ENCODE peak calls at places on chromosome 5, in nine cellular contexts. A is HCT116; J is psoas muscle; R is BE2C; W is mucosa of descending colon; Z is GM10248; G is epithelial cell of esophagus; L is CD8-positive, alpha-beta T cell; C is fibroblast of lung. M is an unnamed sample.

GRCh38 chr5:392431-392988 is 50.5 kb upstream of the EXOC3 start:
- DNase-seq in A (peak), J (no peak), R (no peak), W (peak), Z (peak), G (no peak), L (peak), C (no peak), M (peak)

GRCh38 chr5:135203593-135204036 is 169.6 kb upstream of the PITX1 start:
- DNase-seq in A (no peak), J (no peak), R (no peak), W (no peak), Z (no peak), G (peak), L (no peak), C (no peak), M (no peak)

GRCh38 chr5:173290477-173291131 is 37.6 kb downstream of the STC2 start:
- DNase-seq in A (no peak), J (no peak), R (peak), W (no peak), Z (no peak), G (no peak), L (no peak), C (peak), M (no peak)

GRCh38 chr5:62720036-62720441 is 141.4 kb downstream of the LRRC70 start:
- DNase-seq in A (peak), J (no peak), R (peak), W (peak), Z (peak), G (peak), L (no peak), C (peak), M (peak)

GRCh38 chr5:95530441-95530840 is 24.3 kb downstream of the SKIC3 start:
- DNase-seq in A (no peak), J (no peak), R (no peak), W (no peak), Z (no peak), G (peak), L (no peak), C (peak), M (no peak)

GRCh38 chr5:74257645-74258328 is 382.7 kb downstream of the ENC1 start:
- DNase-seq in A (no peak), J (peak), R (no peak), W (peak), Z (no peak), G (peak), L (no peak), C (peak), M (no peak)

GRCh38 chr5:89337-90286 is 2.4 kb upstream of the PLEKHG4B start:
- DNase-seq in A (no peak), J (no peak), R (no peak), W (no peak), Z (no peak), G (no peak), L (no peak), C (no peak), M (no peak)

GRCh38 chr5:96256795-96257470 is 176.1 kb downstream of the PCSK1 start:
- DNase-seq in A (peak), J (peak), R (peak), W (peak), Z (no peak), G (peak), L (no peak), C (peak), M (peak)

GRCh38 chr5:151620463-151620844 is 29.3 kb upstream of the FAT2 start:
- DNase-seq in A (no peak), J (no peak), R (no peak), W (no peak), Z (no peak), G (peak), L (no peak), C (no peak), M (no peak)

GRCh38 chr5:163916376-163916775 is 411.0 kb downstream of the MAT2B start:
- DNase-seq in A (no peak), J (no peak), R (no peak), W (peak), Z (peak), G (no peak), L (no peak), C (peak), M (peak)

GRCh38 chr5:69167488-69167845 is 517 bp downstream of the CCNB1 start:
- DNase-seq in A (no peak), J (no peak), R (no peak), W (no peak), Z (peak), G (peak), L (no peak), C (peak), M (peak)

GRCh38 chr5:69170969-69171368 is 4.0 kb downstream of the CCNB1 start:
- DNase-seq in A (no peak), J (no peak), R (no peak), W (no peak), Z (no peak), G (no peak), L (no peak), C (no peak), M (no peak)

DNA sequence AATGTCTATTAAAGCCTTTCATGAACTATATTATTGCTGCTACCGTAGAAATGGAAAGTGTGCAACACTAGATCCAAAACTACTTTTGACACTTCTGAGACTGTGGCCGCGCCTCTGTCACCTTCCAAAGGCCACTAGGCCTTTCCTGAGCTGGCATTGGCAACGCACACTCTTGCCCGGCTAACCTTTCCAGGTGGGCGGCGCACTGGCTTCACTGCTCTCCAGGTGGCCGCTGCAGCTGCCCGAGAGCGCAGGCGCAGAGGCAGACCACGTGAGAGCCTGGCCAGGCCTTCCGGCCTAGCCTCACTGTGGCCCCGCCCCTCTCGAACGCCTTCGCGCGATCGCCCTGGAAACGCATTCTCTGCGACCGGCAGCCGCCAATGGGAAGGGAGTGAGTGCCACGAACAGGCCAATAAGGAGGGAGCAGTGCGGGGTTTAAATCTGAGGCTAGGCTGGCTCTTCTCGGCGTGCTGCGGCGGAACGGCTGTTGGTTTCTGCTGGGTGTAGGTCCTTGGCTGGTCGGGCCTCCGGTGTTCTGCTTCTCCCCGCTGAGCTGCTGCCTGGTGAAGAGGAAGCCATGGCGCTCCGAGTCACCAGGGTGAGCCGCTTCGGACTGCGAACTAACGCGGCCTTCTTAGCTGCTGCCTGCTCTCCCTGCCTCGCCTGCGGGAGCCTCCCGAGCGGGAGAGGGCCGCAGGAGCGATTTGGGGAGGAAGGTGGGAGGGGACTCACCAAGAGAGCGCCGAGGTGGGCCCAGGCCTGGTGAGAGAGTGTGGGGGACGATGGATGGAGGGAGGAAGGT is at the start of gene CCNB1:
- DNase-seq in A (peak), J (peak), R (peak), W (peak), Z (peak), G (peak), L (peak), C (peak), M (peak)
- TF ChIP-seq CTCF in A (no peak), J (no peak), R (no peak), W (no peak), Z (no peak), G (no peak), L (no peak), C (no peak), M (no peak)

DNA sequence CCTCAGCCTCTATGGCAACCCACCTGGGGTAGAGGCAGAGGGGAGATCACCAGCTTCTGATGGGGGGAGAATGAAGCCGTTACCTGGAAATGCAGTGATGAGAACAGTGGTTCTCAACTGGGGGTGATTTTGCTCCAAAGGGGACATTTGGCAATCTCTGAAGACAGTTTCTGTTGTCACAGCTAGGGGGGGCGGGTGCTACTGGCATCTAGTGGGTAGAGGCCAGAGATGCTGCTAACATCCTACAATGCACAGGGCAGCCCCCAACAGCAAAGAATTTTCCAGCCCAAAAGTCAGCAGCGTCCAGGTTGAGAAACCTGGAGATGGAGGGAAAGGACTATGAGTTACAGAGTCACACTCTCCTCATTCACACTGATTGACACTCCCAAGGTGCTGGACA is 84.5 kb downstream of the FGF1 start:
- DNase-seq in A (no peak), J (no peak), R (peak), W (no peak), Z (no peak), G (no peak), L (no peak), C (no peak), M (no peak)
- TF ChIP-seq CTCF in A (peak), J (no peak), R (peak), W (no peak), Z (no peak), G (no peak), L (no peak), C (no peak), M (no peak)

DNA sequence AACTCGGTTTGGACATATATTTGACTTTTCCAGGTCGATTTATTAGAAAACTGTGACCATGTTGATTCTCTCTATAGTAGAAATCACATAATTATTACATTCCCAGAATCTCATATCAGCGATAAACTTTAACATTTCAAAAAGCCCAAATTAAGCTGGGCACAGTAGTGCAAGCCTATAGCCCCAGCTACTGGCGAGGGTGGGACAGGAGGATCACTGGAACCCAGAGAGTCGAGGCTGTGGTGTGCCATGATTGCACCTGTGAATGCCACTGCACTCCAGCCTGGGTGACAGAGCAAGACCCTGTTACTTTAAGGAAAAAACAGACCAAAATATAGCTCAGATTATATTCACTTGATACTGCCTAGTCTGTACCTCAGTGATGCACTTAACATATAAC is 128.9 kb downstream of the CPLANE1 start:
- DNase-seq in A (no peak), J (no peak), R (no peak), W (no peak), Z (no peak), G (no peak), L (no peak), C (no peak), M (no peak)
- TF ChIP-seq CTCF in A (no peak), J (no peak), R (no peak), W (no peak), Z (peak), G (no peak), L (no peak), C (no peak), M (peak)

GRCh38 chr5:167263185-167263584 is 1028.3 kb upstream of the WWC1 start:
- DNase-seq in A (no peak), J (no peak), R (no peak), W (no peak), Z (no peak), G (no peak), L (no peak), C (no peak), M (no peak)

GRCh38 chr5:167255931-167256330 is 1035.5 kb upstream of the WWC1 start:
- DNase-seq in A (no peak), J (no peak), R (no peak), W (no peak), Z (no peak), G (peak), L (no peak), C (no peak), M (no peak)

DNA sequence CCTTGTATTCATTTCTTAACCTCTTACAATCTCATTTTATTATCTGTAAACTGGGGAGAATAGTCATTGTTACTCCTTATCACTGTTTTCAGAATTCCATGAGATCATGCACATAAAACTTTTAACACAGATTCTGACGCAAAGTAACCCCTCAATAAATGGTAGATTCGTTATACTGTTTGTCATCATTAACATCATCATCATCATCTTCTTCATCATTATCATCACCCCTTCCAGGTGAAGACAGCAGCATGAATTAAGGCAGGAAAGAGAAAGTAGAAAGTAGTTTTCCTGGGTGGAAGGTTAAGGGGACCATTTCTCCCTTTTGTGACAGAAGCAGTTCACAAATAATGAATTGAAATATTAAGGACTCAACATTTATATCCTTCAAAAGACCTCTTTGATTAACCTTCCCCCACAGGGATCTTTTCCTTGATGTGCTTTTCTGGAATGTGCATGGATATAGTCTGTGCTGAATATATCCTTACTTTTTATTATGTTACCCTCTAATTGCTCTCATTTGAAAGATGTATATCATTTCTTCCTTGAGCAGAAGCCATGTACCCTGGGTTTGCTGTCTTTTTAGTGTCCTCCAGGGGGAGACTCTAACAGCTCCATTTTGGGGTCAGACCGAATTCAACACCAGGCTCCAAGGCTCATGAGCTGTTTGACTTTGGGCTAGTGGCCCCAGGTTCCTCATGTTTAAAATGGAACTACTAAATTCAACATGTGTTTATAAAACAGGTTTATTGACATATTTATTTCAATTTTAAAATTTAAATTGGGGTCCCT is 1029.9 kb upstream of the WWC1 start:
- DNase-seq in A (no peak), J (no peak), R (peak), W (peak), Z (no peak), G (peak), L (no peak), C (no peak), M (peak)
- TF ChIP-seq CTCF in A (peak), J (no peak), R (peak), W (no peak), Z (no peak), G (peak), L (no peak), C (peak), M (no peak)

M was measured in GM20000.